ENCODE peak calls at places on chromosomes 7 and 10, in eight cellular contexts. L, E, Q, H, Z, P, K and T are unnamed samples.

GRCh38 chr7:140902305-140902953 is 22.3 kb downstream of the BRAF start:
- DNase-seq in L (no peak), E (no peak), Q (no peak), H (no peak), Z (no peak), P (no peak), K (no peak), T (no peak)

GRCh38 chr10:74194545-74194944 is 43.5 kb downstream of the ADK start:
- DNase-seq in L (peak), E (no peak), Q (no peak), H (no peak), Z (no peak), P (no peak), K (no peak), T (peak)

GRCh38 chr10:121722665-121723064 is 124.4 kb upstream of the FGFR2 start:
- DNase-seq in L (peak), E (no peak), Q (no peak), H (no peak), Z (no peak), P (no peak), K (no peak), T (peak)

GRCh38 chr10:1715821-1716220 is 21.5 kb downstream of the ADARB2 start:
- DNase-seq in L (no peak), E (no peak), Q (no peak), H (no peak), Z (no peak), P (peak), K (no peak), T (peak)

GRCh38 chr10:1589257-1589656 is 148.1 kb downstream of the ADARB2 start:
- DNase-seq in L (no peak), E (no peak), Q (no peak), H (no peak), Z (no peak), P (no peak), K (no peak), T (no peak)

GRCh38 chr7:151240942-151241754 is 7.3 kb downstream of the SMARCD3 start:
- DNase-seq in L (no peak), E (no peak), Q (no peak), H (no peak), Z (no peak), P (no peak), K (no peak), T (no peak)

GRCh38 chr10:20976891-20977684 is 80.0 kb upstream of the NEBL start:
- DNase-seq in L (no peak), E (no peak), Q (no peak), H (no peak), Z (no peak), P (no peak), K (no peak), T (no peak)

GRCh38 chr7:28408974-28409715 is 3.2 kb upstream of the CREB5 start:
- DNase-seq in L (peak), E (peak), Q (peak), H (peak), Z (peak), P (peak), K (peak), T (peak)

GRCh38 chr7:23106491-23106800 is 861 bp downstream of the KLHL7 start:
- DNase-seq in L (peak), E (no peak), Q (no peak), H (no peak), Z (no peak), P (peak), K (no peak), T (no peak)

GRCh38 chr10:88253120-88253519 is 330.0 kb downstream of the RNLS start:
- DNase-seq in L (no peak), E (no peak), Q (no peak), H (no peak), Z (no peak), P (no peak), K (no peak), T (no peak)

GRCh38 chr7:74671573-74671972 is 14.1 kb downstream of the GTF2I start:
- DNase-seq in L (no peak), E (no peak), Q (no peak), H (no peak), Z (no peak), P (no peak), K (no peak), T (no peak)

GRCh38 chr10:101030492-101031127 is 319 bp downstream of the PDZD7 start:
- DNase-seq in L (no peak), E (no peak), Q (no peak), H (no peak), Z (no peak), P (no peak), K (no peak), T (no peak)
- TF ChIP-seq CTCF in L (no peak), E (no peak), Q (no peak), H (no peak), Z (no peak), P (no peak), K (no peak), T (no peak)

GRCh38 chr7:99460651-99461050 is 5.3 kb downstream of the ATP5MF start:
- DNase-seq in L (no peak), E (no peak), Q (no peak), H (no peak), Z (no peak), P (no peak), K (no peak), T (no peak)

GRCh38 chr7:99457646-99458493 is 8.1 kb downstream of the ATP5MF start:
- DNase-seq in L (no peak), E (no peak), Q (no peak), H (no peak), Z (no peak), P (no peak), K (no peak), T (no peak)

GRCh38 chr7:99459087-99459486 is 6.9 kb downstream of the ATP5MF start:
- DNase-seq in L (no peak), E (no peak), Q (no peak), H (no peak), Z (no peak), P (no peak), K (no peak), T (peak)

GRCh38 chr7:99457050-99457645 is 8.8 kb downstream of the ATP5MF start:
- DNase-seq in L (no peak), E (no peak), Q (no peak), H (no peak), Z (no peak), P (no peak), K (no peak), T (no peak)

GRCh38 chr7:99461221-99461620 is 4.7 kb downstream of the ATP5MF start:
- DNase-seq in L (no peak), E (no peak), Q (no peak), H (no peak), Z (no peak), P (no peak), K (no peak), T (no peak)
- TF ChIP-seq CTCF in L (no peak), E (no peak), Q (no peak), H (no peak), Z (no peak), P (no peak), K (no peak), T (no peak)

GRCh38 chr10:130691787-130692186 is 555.6 kb downstream of the GLRX3 start:
- DNase-seq in L (no peak), E (no peak), Q (no peak), H (no peak), Z (no peak), P (no peak), K (no peak), T (no peak)

GRCh38 chr10:130689743-130690626 is 553.8 kb downstream of the GLRX3 start:
- DNase-seq in L (no peak), E (no peak), Q (no peak), H (no peak), Z (no peak), P (no peak), K (no peak), T (no peak)

GRCh38 chr10:130687566-130687965 is 551.4 kb downstream of the GLRX3 start:
- DNase-seq in L (no peak), E (no peak), Q (no peak), H (no peak), Z (no peak), P (no peak), K (no peak), T (no peak)

GRCh38 chr10:130686680-130687300 is 550.6 kb downstream of the GLRX3 start:
- DNase-seq in L (no peak), E (no peak), Q (no peak), H (no peak), Z (no peak), P (no peak), K (peak), T (peak)
- TF ChIP-seq CTCF in L (no peak), E (peak), Q (no peak), H (no peak), Z (peak), P (no peak), K (peak), T (peak)

GRCh38 chr7:32204361-32205018 is 134.3 kb upstream of the PDE1C start:
- DNase-seq in L (peak), E (peak), Q (no peak), H (peak), Z (peak), P (peak), K (peak), T (peak)

GRCh38 chr7:32206488-32206887 is 136.3 kb upstream of the PDE1C start:
- DNase-seq in L (no peak), E (no peak), Q (no peak), H (no peak), Z (no peak), P (no peak), K (no peak), T (no peak)

GRCh38 chr7:32200593-32200992 is 130.4 kb upstream of the PDE1C start:
- DNase-seq in L (no peak), E (no peak), Q (no peak), H (no peak), Z (no peak), P (no peak), K (no peak), T (no peak)
- TF ChIP-seq CTCF in L (no peak), E (no peak), Q (no peak), H (no peak), Z (no peak), P (no peak), K (no peak), T (no peak)

GRCh38 chr10:103696411-103697145 is 158.8 kb downstream of the SH3PXD2A start:
- DNase-seq in L (peak), E (no peak), Q (peak), H (peak), Z (peak), P (peak), K (no peak), T (peak)
- TF ChIP-seq CTCF in L (peak), E (no peak), Q (peak), H (peak), Z (no peak), P (no peak), K (no peak), T (peak)

GRCh38 chr7:71220210-71220695 is 88.3 kb downstream of the GALNT17 start:
- DNase-seq in L (no peak), E (no peak), Q (no peak), H (no peak), Z (no peak), P (no peak), K (peak), T (no peak)
- TF ChIP-seq CTCF in L (no peak), E (no peak), Q (no peak), H (no peak), Z (peak), P (no peak), K (no peak), T (no peak)

GRCh38 chr7:90705391-90706066 is 109.4 kb downstream of the CDK14 start:
- DNase-seq in L (no peak), E (no peak), Q (no peak), H (no peak), Z (no peak), P (no peak), K (no peak), T (no peak)

GRCh38 chr7:90710466-90710850 is 114.3 kb downstream of the CDK14 start:
- DNase-seq in L (no peak), E (no peak), Q (no peak), H (no peak), Z (no peak), P (no peak), K (no peak), T (no peak)

GRCh38 chr7:90709501-90710465 is 113.7 kb downstream of the CDK14 start:
- DNase-seq in L (peak), E (peak), Q (no peak), H (no peak), Z (no peak), P (peak), K (no peak), T (peak)

GRCh38 chr7:90706067-90706716 is 110.1 kb downstream of the CDK14 start:
- DNase-seq in L (peak), E (no peak), Q (no peak), H (no peak), Z (no peak), P (no peak), K (no peak), T (no peak)

DNA sequence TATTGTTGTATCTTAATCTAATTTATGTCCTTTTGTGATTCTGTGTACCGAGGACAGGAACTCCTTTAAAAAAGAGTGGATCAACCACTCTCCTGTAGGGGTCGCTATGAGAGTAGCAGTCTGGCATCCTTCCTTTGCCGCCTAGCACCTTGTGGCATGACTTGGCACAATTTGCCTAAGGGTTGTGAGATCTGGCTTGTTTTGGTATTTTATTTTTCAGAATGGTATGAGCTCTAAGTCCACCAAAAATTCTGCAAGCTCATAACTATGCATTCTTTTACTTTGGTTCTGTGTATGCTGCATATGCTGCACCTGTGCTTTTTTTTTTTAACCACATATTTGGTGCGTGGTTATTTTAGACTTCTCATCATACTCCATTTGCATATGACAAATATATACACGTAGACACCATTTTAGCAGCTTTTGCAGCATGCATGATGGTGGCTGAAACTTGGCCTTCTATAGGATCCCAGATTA is 112.8 kb downstream of the CDK14 start:
- DNase-seq in L (peak), E (no peak), Q (no peak), H (peak), Z (no peak), P (peak), K (peak), T (peak)
- TF ChIP-seq CTCF in L (peak), E (peak), Q (no peak), H (peak), Z (peak), P (no peak), K (peak), T (peak)

GRCh38 chr7:98878365-98879197 is at the start of gene TRRAP:
- DNase-seq in L (peak), E (peak), Q (peak), H (peak), Z (peak), P (peak), K (peak), T (peak)
- TF ChIP-seq CTCF in L (peak), E (peak), Q (peak), H (peak), Z (peak), P (no peak), K (peak), T (peak)

GRCh38 chr7:33932832-33933468 is 27.6 kb downstream of the BMPER start:
- DNase-seq in L (peak), E (peak), Q (peak), H (peak), Z (peak), P (peak), K (peak), T (peak)
- TF ChIP-seq CTCF in L (peak), E (peak), Q (peak), H (peak), Z (peak), P (no peak), K (peak), T (peak)